ENCODE peak calls at places on chromosomes 1 and 21, in ten cellular contexts. A is left ventricle myocardium inferior; J is suprapubic skin; Z is naive thymus-derived CD4-positive, alpha-beta T cell; X is K562; C is ovary; O is neuronal stem cell; B is colonic mucosa; N is PC-9; T is HAP-1. Y is an unnamed sample.
A peak's percentile ranks its signal among the peaks of the same experiment; 100 is the strongest.

GRCh38 chr1:27672750-27673112 is 739 bp upstream of the IFI6 start:
- DNase-seq in J (no peak), Z (no peak), O (no peak), T (no peak), B (no peak), N (no peak), X (no peak), C (no peak), A (no peak), Y (no peak)

GRCh38 chr1:209383907-209384709 is 199.4 kb upstream of the CAMK1G start:
- DNase-seq in A (no peak), C (no peak), N (peak; percentile 55), Z (no peak), B (no peak), X (no peak), O (no peak), T (no peak), J (no peak), Y (no peak)

GRCh38 chr1:9538669-9539164 is 548 bp upstream of the SLC25A33 start:
- DNase-seq in B (peak; percentile 38), C (peak; percentile 56), J (no peak), N (no peak), A (peak; percentile 20), X (no peak), Z (peak; percentile 23), O (no peak), T (no peak), Y (no peak)

GRCh38 chr1:154157520-154158306 is 2.8 kb upstream of the NUP210L start:
- DNase-seq in Z (peak; percentile 71), J (no peak), A (no peak), C (no peak), X (peak; percentile 63), T (no peak), N (no peak), O (peak; percentile 6), B (no peak), Y (no peak)

GRCh38 chr1:10651793-10652192 is 144.7 kb downstream of the CASZ1 start:
- DNase-seq in X (peak; percentile 86), Z (no peak), J (no peak), T (no peak), O (no peak), A (no peak), B (peak; percentile 44), C (no peak), N (no peak), Y (no peak)

GRCh38 chr21:35643176-35643575 is 417.1 kb downstream of the SETD4 start:
- DNase-seq in J (no peak), Z (no peak), B (no peak), T (no peak), X (no peak), O (no peak), C (no peak), A (no peak), N (no peak), Y (no peak)

GRCh38 chr1:22412932-22413727 is 38.5 kb upstream of the ZBTB40 start:
- DNase-seq in T (no peak), A (no peak), B (no peak), J (no peak), Z (no peak), C (no peak), X (no peak), N (peak; percentile 39), O (no peak), Y (peak; percentile 48)

GRCh38 chr1:21278208-21278861 is 11.9 kb downstream of the ECE1 start:
- DNase-seq in J (no peak), A (no peak), O (peak; percentile 85), C (peak; percentile 70), X (no peak), N (no peak), B (no peak), Z (no peak), T (no peak), Y (no peak)

DNA sequence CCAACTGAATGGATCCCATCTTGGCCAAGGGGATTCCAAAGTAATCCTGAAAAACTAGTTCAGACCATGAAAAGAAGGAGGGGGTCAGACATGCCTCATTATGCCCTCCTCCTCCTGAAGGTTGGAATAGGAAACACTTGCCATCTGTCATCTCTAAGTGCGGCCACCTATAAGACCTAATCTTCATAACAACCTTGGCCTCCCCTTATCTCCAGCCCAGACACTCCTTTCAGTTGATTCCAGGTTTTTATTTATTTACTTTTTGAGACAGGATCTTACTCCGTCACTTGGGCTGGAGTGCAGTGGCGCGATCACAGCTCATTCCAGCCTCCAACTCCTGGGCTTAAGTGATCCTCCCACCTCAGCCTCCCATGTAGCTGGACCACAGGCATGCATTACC is 19.7 kb downstream of the SNAP47 start:
- DNase-seq in C (no peak), Z (no peak), N (no peak), A (no peak), J (no peak), B (no peak), O (no peak), X (no peak), T (no peak), Y (no peak)
- H3K4me1 ChIP-seq in C (peaks cover 18% of the 10 kb centered on the region), Z (no peaks in the 10 kb centered on the region), N (peaks cover 11% of the 10 kb centered on the region), A (peaks cover 83% of the 10 kb centered on the region), J (peaks cover 14% of the 10 kb centered on the region), B (no peaks in the 10 kb centered on the region), O (no peaks in the 10 kb centered on the region), X (peaks cover 21% of the 10 kb centered on the region), T (no peaks in the 10 kb centered on the region), Y (no peaks in the 10 kb centered on the region)

GRCh38 chr1:233252436-233252835 is 43.1 kb downstream of the PCNX2 start:
- DNase-seq in C (no peak), A (no peak), B (no peak), N (no peak), T (no peak), O (no peak), J (no peak), Z (no peak), X (no peak), Y (no peak)

GRCh38 chr1:233251321-233251720 is 44.2 kb downstream of the PCNX2 start:
- DNase-seq in C (no peak), Z (no peak), B (no peak), A (no peak), X (no peak), O (no peak), J (no peak), N (no peak), T (no peak), Y (no peak)

GRCh38 chr1:233245191-233245765 is 50.2 kb downstream of the PCNX2 start:
- DNase-seq in N (no peak), A (no peak), T (no peak), O (no peak), C (no peak), B (no peak), Z (no peak), J (no peak), X (no peak), Y (no peak)

GRCh38 chr1:233244183-233244582 is 51.3 kb downstream of the PCNX2 start:
- DNase-seq in O (no peak), B (peak; percentile 61), A (no peak), X (no peak), N (no peak), J (no peak), C (no peak), T (no peak), Z (no peak), Y (no peak)

DNA sequence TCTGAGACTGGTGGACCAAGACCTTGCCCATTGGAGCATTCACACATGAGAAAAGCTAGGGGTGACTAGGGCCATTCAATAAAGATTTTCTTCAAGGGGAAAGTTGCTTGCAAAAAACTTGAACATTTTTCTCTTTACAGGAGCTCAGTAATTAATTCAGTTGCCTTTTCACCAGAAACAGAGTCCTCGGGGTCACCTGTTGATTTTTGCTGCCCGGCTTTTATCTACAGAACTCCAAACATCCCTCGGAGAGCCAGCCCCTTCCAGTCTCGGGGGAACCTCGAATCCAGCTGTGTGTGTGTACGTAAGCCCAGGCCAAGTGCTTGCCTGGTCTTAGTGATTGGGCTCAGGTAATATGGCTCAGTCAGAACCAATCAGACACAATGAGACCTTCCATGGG is 47.5 kb downstream of the PCNX2 start:
- DNase-seq in C (no peak), J (no peak), A (no peak), O (no peak), X (no peak), Z (no peak), T (no peak), B (no peak), N (no peak), Y (no peak)
- H3K36me3 ChIP-seq in C (no peaks in the 10 kb centered on the region), J (no peaks in the 10 kb centered on the region), A (no peaks in the 10 kb centered on the region), O (peaks cover 4% of the 10 kb centered on the region), X (no peaks in the 10 kb centered on the region), Z (peaks cover 26% of the 10 kb centered on the region), T (no peaks in the 10 kb centered on the region), B (no peaks in the 10 kb centered on the region), N (peaks cover 7% of the 10 kb centered on the region), Y (peaks cover 4% of the 10 kb centered on the region)

DNA sequence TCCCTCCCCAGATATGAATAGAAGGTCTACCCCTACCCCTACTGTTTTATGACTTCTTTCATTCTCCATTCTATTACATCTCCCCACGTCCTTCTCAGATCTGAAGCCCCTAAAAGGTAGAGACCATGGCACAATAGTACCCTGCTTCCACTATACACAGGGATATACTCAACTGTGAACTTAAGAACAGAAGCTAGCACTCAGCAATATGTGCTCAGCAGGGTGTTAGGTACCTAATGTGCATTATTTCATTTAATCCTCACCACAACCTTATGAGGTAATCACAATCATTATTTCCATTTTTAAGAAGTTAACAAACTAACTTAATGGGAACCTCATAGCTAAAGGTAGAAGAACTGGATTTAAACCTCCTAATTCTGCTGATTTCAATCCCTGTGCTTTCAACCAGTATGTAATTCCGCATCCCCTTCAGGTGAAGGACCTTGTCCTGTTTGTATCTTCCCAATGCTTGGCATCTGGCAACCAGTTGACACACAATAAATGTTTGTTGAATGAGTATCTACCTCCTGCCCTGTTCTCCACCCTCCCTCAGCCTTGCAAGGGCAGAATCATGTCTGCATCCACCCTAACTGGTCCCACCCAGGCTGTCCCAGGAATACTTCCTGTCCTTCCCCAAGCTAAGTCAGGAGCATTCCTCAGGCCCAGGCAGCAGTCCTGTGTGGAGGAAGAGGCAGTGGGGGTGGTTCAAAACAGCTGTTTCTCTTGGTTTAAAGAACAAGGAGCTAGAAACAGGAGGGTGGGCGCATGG is 6.5 kb downstream of the DENND2D start:
- DNase-seq in B (peak; percentile 61), O (no peak), N (no peak), T (no peak), J (no peak), X (no peak), A (no peak), C (no peak), Z (no peak), Y (no peak)
- H3K4me1 ChIP-seq in B (peaks cover 5% of the 10 kb centered on the region), O (peaks cover 2% of the 10 kb centered on the region), N (peaks cover 48% of the 10 kb centered on the region), T (no peaks in the 10 kb centered on the region), J (peaks cover 47% of the 10 kb centered on the region), X (peaks cover 3% of the 10 kb centered on the region), A (peaks cover 10% of the 10 kb centered on the region), C (peaks cover 5% of the 10 kb centered on the region), Z (peaks cover 75% of the 10 kb centered on the region), Y (no peaks in the 10 kb centered on the region)

GRCh38 chr1:108792420-108792819 is 45.9 kb downstream of the STXBP3 start:
- DNase-seq in N (no peak), X (no peak), J (no peak), T (no peak), O (no peak), B (no peak), Z (no peak), A (no peak), C (no peak), Y (no peak)

GRCh38 chr1:108785880-108786279 is 39.4 kb downstream of the STXBP3 start:
- DNase-seq in B (no peak), A (no peak), N (no peak), O (no peak), X (no peak), J (no peak), C (no peak), T (no peak), Z (no peak), Y (no peak)

DNA sequence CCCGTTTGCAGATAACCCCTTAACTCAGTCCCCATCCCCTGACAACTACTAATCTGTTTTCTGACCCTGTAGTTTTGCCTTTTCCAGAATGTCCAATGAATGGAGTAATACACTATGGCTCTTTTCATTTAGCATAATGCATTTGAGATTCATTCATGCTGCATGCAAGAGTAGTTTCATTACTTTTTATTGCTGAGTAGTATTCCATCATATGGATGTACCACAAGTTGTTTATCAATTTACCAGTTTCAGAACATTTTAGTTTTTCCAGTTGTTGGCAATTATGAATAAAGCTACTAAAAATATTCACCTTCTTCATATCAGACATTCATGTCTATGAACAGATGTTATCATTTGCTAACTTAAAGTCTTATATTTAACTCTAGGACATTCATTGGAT is 45.3 kb downstream of the STXBP3 start:
- DNase-seq in J (no peak), B (no peak), N (no peak), X (no peak), C (no peak), A (no peak), O (no peak), Z (no peak), T (no peak), Y (no peak)
- H3K36me3 ChIP-seq in J (peaks cover 79% of the 10 kb centered on the region), B (no peaks in the 10 kb centered on the region), N (peaks cover 41% of the 10 kb centered on the region), X (peaks cover 27% of the 10 kb centered on the region), C (no peaks in the 10 kb centered on the region), A (peaks cover 78% of the 10 kb centered on the region), O (peaks cover 1% of the 10 kb centered on the region), Z (peaks cover 42% of the 10 kb centered on the region), T (peaks cover 4% of the 10 kb centered on the region), Y (peaks cover 3% of the 10 kb centered on the region)

Y was measured in BE2C.